ENCODE peak calls at places on chromosomes 13 and 19, in seven cellular contexts. G is ovary, D is midbrain, Y is foreskin fibroblast, B is GOT3, X is cardiac muscle cell, K is AG08396. F is an unnamed sample.

GRCh38 chr13:45718992-45719391 is 16.9 kb downstream of the CBY2 start:
- DNase-seq in G (no peak), D (no peak), Y (peak; percentile 22), B (no peak), X (peak; percentile 9), K (no peak), F (no peak)

GRCh38 chr13:26943748-26944147 is 183.2 kb upstream of the GPR12 start:
- DNase-seq in G (no peak), D (no peak), Y (no peak), B (no peak), X (no peak), K (no peak), F (no peak)

GRCh38 chr19:47707135-47707925 is 5.9 kb upstream of the EHD2 start:
- DNase-seq in G (peak; percentile 76), D (peak; percentile 72), Y (peak; percentile 87), B (no peak), X (peak; percentile 82), K (peak; percentile 74), F (peak; percentile 89)

GRCh38 chr13:60467098-60467497 is 70.1 kb downstream of the TDRD3 start:
- DNase-seq in G (no peak), D (no peak), Y (no peak), B (no peak), X (no peak), K (no peak), F (no peak)

GRCh38 chr13:21717817-21718216 is 46.9 kb downstream of the FGF9 start:
- DNase-seq in G (no peak), D (no peak), Y (no peak), B (no peak), X (no peak), K (no peak), F (peak; percentile 78)

GRCh38 chr13:97226788-97227627 is 4.9 kb downstream of the MBNL2 start:
- DNase-seq in G (no peak), D (no peak), Y (peak; percentile 36), B (no peak), X (peak; percentile 59), K (no peak), F (peak; percentile 71)

GRCh38 chr19:45876411-45877197 is 9.3 kb downstream of the IRF2BP1 start:
- DNase-seq in G (no peak), D (no peak), Y (peak; percentile 30), B (no peak), X (peak; percentile 75), K (no peak), F (peak; percentile 44)

GRCh38 chr19:32104465-32105235 is 240.8 kb upstream of the ZNF507 start:
- DNase-seq in G (no peak), D (no peak), Y (no peak), B (no peak), X (peak; percentile 4), K (no peak), F (peak; percentile 16)

GRCh38 chr19:5434970-5435641 is 20.1 kb upstream of the ZNRF4 start:
- DNase-seq in G (no peak), D (no peak), Y (peak; percentile 74), B (no peak), X (peak; percentile 64), K (peak; percentile 90), F (no peak)

GRCh38 chr13:59607780-59608233 is 555.9 kb downstream of the DIAPH3 start:
- DNase-seq in G (no peak), D (no peak), Y (no peak), B (no peak), X (no peak), K (no peak), F (no peak)

GRCh38 chr19:5492813-5493409 is 37.7 kb downstream of the ZNRF4 start:
- DNase-seq in G (no peak), D (no peak), Y (no peak), B (no peak), X (no peak), K (no peak), F (no peak)

GRCh38 chr19:28027116-28027515 is 1185.8 kb downstream of the UQCRFS1 start:
- DNase-seq in G (no peak), D (no peak), Y (no peak), B (no peak), X (no peak), K (no peak), F (no peak)

GRCh38 chr13:98188544-98189166 is 11.6 kb upstream of the RNF113B start:
- DNase-seq in G (no peak), D (no peak), Y (no peak), B (no peak), X (no peak), K (no peak), F (no peak)

GRCh38 chr19:5908773-5909442 is 4.2 kb downstream of the VMAC start:
- DNase-seq in G (no peak), D (no peak), Y (no peak), B (no peak), X (no peak), K (no peak), F (peak; percentile 44)

GRCh38 chr19:34120846-34121639 is 51.3 kb upstream of the LSM14A start:
- DNase-seq in G (peak; percentile 39), D (no peak), Y (peak; percentile 76), B (no peak), X (peak; percentile 72), K (peak; percentile 72), F (peak; percentile 49)

GRCh38 chr13:86572115-86572514 is 772.9 kb upstream of the SLITRK6 start:
- DNase-seq in G (no peak), D (no peak), Y (no peak), B (no peak), X (peak; percentile 42), K (no peak), F (no peak)

GRCh38 chr13:23469901-23470525 is 36.5 kb upstream of the SACS start:
- DNase-seq in G (no peak), D (no peak), Y (peak; percentile 90), B (no peak), X (no peak), K (peak; percentile 31), F (peak; percentile 53)

GRCh38 chr19:33402421-33403220 is 29.1 kb downstream of the CEBPG start:
- DNase-seq in G (peak; percentile 34), D (no peak), Y (no peak), B (no peak), X (no peak), K (no peak), F (no peak)

GRCh38 chr13:26460652-26461051 is 96.8 kb upstream of the WASF3 start:
- DNase-seq in G (peak; percentile 65), D (no peak), Y (peak; percentile 30), B (no peak), X (peak; percentile 34), K (no peak), F (no peak)

GRCh38 chr13:83414393-83414792 is 467.9 kb downstream of the SLITRK1 start:
- DNase-seq in G (no peak), D (no peak), Y (peak; percentile 3), B (no peak), X (no peak), K (peak; percentile 2), F (no peak)

GRCh38 chr19:16002380-16002779 is 53.6 kb downstream of the OR10H4 start:
- DNase-seq in G (no peak), D (no peak), Y (peak; percentile 38), B (no peak), X (peak; percentile 9), K (no peak), F (no peak)

GRCh38 chr19:35716985-35717664 is 678 bp upstream of the KMT2B start:
- DNase-seq in G (peak; percentile 89), D (peak; percentile 95), Y (peak; percentile 98), B (peak; percentile 91), X (peak; percentile 84), K (peak; percentile 95), F (peak; percentile 98)

F was measured in ELF-1.